ENCODE peak calls at places on chromosomes 12 and 14, in six cellular contexts. P is posterior cingulate gyrus, M is NCI-H2171, I is ELF-1, F is colonic mucosa, D is SW 1271. R is an unnamed sample.

GRCh38 chr12:46944104-46944503 is 118.3 kb upstream of the SLC38A4 start:
- DNase-seq in P (no peak), M (no peak), I (no peak), F (no peak), D (no peak), R (no peak)

GRCh38 chr14:23249810-23250209 is 12.1 kb downstream of the RNF212B start:
- DNase-seq in P (no peak), M (no peak), I (no peak), F (no peak), D (no peak), R (no peak)

GRCh38 chr12:47818701-47819543 is 781 bp downstream of the HDAC7 start:
- DNase-seq in P (peak), M (no peak), I (peak), F (peak), D (no peak), R (peak)

GRCh38 chr12:53057816-53058500 is 8.1 kb downstream of the TNS2 start:
- DNase-seq in P (no peak), M (no peak), I (no peak), F (no peak), D (no peak), R (no peak)

GRCh38 chr14:99072956-99073355 is 199.0 kb downstream of the BCL11B start:
- DNase-seq in P (no peak), M (no peak), I (no peak), F (no peak), D (no peak), R (no peak)

GRCh38 chr14:72476657-72477499 is 417.0 kb downstream of the DPF3 start:
- DNase-seq in P (no peak), M (no peak), I (peak), F (no peak), D (no peak), R (no peak)

GRCh38 chr12:67910360-67911292 is 78.6 kb upstream of the IFNG-AS1 start:
- DNase-seq in P (no peak), M (no peak), I (no peak), F (no peak), D (no peak), R (no peak)

GRCh38 chr12:131090254-131091210 is 136.8 kb downstream of the ADGRD1 start:
- DNase-seq in P (no peak), M (no peak), I (no peak), F (no peak), D (no peak), R (no peak)

GRCh38 chr14:65211341-65211987 is 109.1 kb upstream of the MAX start:
- DNase-seq in P (no peak), M (no peak), I (no peak), F (no peak), D (no peak), R (no peak)

R was measured in head of caudate nucleus.